ENCODE peak calls at places on chromosomes 11 and 22, in eight cellular contexts. One of them, this sample, is unnamed.

GRCh38 chr22:50520826-50521453 is 4.5 kb downstream of the SCO2 start:
- DNase-seq in upper lobe of right lung: no peak
- DNase-seq in ovary: no peak
- DNase-seq in PC-3: no peak
- DNase-seq in gastrocnemius medialis: no peak
- DNase-seq in fibroblast of lung: no peak
- DNase-seq in uterus: no peak
- DNase-seq in K562: no peak
- DNase-seq in this sample: no peak

GRCh38 chr11:122748968-122749687 is 89.2 kb upstream of the CRTAM start:
- DNase-seq in PC-3: peak; percentile 86
- DNase-seq in uterus: no peak
- DNase-seq in gastrocnemius medialis: peak; percentile 19
- DNase-seq in K562: no peak
- DNase-seq in fibroblast of lung: peak; percentile 95
- DNase-seq in upper lobe of right lung: peak; percentile 49
- DNase-seq in ovary: no peak
- DNase-seq in this sample: peak; percentile 67

GRCh38 chr22:47564651-47565050 is 802.2 kb downstream of the TBC1D22A start:
- DNase-seq in upper lobe of right lung: no peak
- DNase-seq in ovary: no peak
- DNase-seq in fibroblast of lung: peak; percentile 64
- DNase-seq in PC-3: no peak
- DNase-seq in gastrocnemius medialis: no peak
- DNase-seq in uterus: no peak
- DNase-seq in K562: peak; percentile 10
- DNase-seq in this sample: no peak

GRCh38 chr22:23700706-23701105 is 9.9 kb downstream of the RGL4 start:
- DNase-seq in gastrocnemius medialis: no peak
- DNase-seq in fibroblast of lung: no peak
- DNase-seq in PC-3: no peak
- DNase-seq in upper lobe of right lung: no peak
- DNase-seq in K562: no peak
- DNase-seq in ovary: no peak
- DNase-seq in uterus: no peak
- DNase-seq in this sample: no peak

GRCh38 chr11:15707971-15708370 is 593.2 kb downstream of the INSC start:
- DNase-seq in fibroblast of lung: peak; percentile 96
- DNase-seq in uterus: peak; percentile 24
- DNase-seq in upper lobe of right lung: no peak
- DNase-seq in K562: no peak
- DNase-seq in PC-3: peak; percentile 9
- DNase-seq in gastrocnemius medialis: peak; percentile 39
- DNase-seq in ovary: peak; percentile 22
- DNase-seq in this sample: peak; percentile 91

GRCh38 chr11:96338910-96339703 is 3.9 kb downstream of the MAML2 start:
- DNase-seq in gastrocnemius medialis: no peak
- DNase-seq in PC-3: peak; percentile 60
- DNase-seq in uterus: no peak
- DNase-seq in ovary: peak; percentile 47
- DNase-seq in K562: no peak
- DNase-seq in fibroblast of lung: peak; percentile 73
- DNase-seq in upper lobe of right lung: peak; percentile 67
- DNase-seq in this sample: peak; percentile 24

GRCh38 chr11:68002575-68002942 is 1.3 kb downstream of the UNC93B1 start:
- DNase-seq in K562: no peak
- DNase-seq in upper lobe of right lung: no peak
- DNase-seq in uterus: no peak
- DNase-seq in fibroblast of lung: no peak
- DNase-seq in PC-3: no peak
- DNase-seq in ovary: no peak
- DNase-seq in gastrocnemius medialis: no peak
- DNase-seq in this sample: no peak

GRCh38 chr22:29344137-29344536 is 28.6 kb upstream of the RASL10A start:
- DNase-seq in uterus: peak; percentile 75
- DNase-seq in fibroblast of lung: peak; percentile 29
- DNase-seq in gastrocnemius medialis: peak; percentile 83
- DNase-seq in PC-3: peak; percentile 96
- DNase-seq in upper lobe of right lung: peak; percentile 87
- DNase-seq in K562: no peak
- DNase-seq in ovary: peak; percentile 45
- DNase-seq in this sample: peak; percentile 93

GRCh38 chr11:130157111-130157510 is 2.5 kb upstream of the ST14 start:
- DNase-seq in fibroblast of lung: no peak
- DNase-seq in PC-3: no peak
- DNase-seq in upper lobe of right lung: no peak
- DNase-seq in ovary: no peak
- DNase-seq in uterus: no peak
- DNase-seq in gastrocnemius medialis: no peak
- DNase-seq in K562: no peak
- DNase-seq in this sample: no peak

GRCh38 chr22:40703174-40703573 is 23.9 kb downstream of the MCHR1 start:
- DNase-seq in K562: no peak
- DNase-seq in PC-3: no peak
- DNase-seq in upper lobe of right lung: no peak
- DNase-seq in fibroblast of lung: no peak
- DNase-seq in ovary: no peak
- DNase-seq in gastrocnemius medialis: no peak
- DNase-seq in uterus: no peak
- DNase-seq in this sample: no peak

GRCh38 chr11:68761801-68762200 is 10.5 kb upstream of the TESMIN start:
- DNase-seq in K562: no peak
- DNase-seq in ovary: no peak
- DNase-seq in uterus: no peak
- DNase-seq in fibroblast of lung: no peak
- DNase-seq in gastrocnemius medialis: no peak
- DNase-seq in PC-3: no peak
- DNase-seq in upper lobe of right lung: no peak
- DNase-seq in this sample: no peak

GRCh38 chr11:72585762-72586590 is 88.2 kb downstream of the PDE2A start:
- DNase-seq in ovary: peak; percentile 75
- DNase-seq in upper lobe of right lung: no peak
- DNase-seq in uterus: peak; percentile 54
- DNase-seq in gastrocnemius medialis: peak; percentile 45
- DNase-seq in fibroblast of lung: peak; percentile 60
- DNase-seq in K562: peak; percentile 81
- DNase-seq in PC-3: peak; percentile 91
- DNase-seq in this sample: peak; percentile 39

GRCh38 chr11:116300252-116300651 is 472.5 kb downstream of the BUD13 start:
- DNase-seq in ovary: no peak
- DNase-seq in K562: no peak
- DNase-seq in fibroblast of lung: no peak
- DNase-seq in gastrocnemius medialis: no peak
- DNase-seq in PC-3: no peak
- DNase-seq in uterus: no peak
- DNase-seq in upper lobe of right lung: no peak
- DNase-seq in this sample: no peak

GRCh38 chr22:27614291-27615007 is 187.1 kb downstream of the MN1 start:
- DNase-seq in fibroblast of lung: no peak
- DNase-seq in K562: peak; percentile 22
- DNase-seq in upper lobe of right lung: no peak
- DNase-seq in ovary: no peak
- DNase-seq in gastrocnemius medialis: no peak
- DNase-seq in uterus: no peak
- DNase-seq in PC-3: no peak
- DNase-seq in this sample: no peak

GRCh38 chr22:27613099-27614089 is 188.2 kb downstream of the MN1 start:
- DNase-seq in K562: no peak
- DNase-seq in upper lobe of right lung: no peak
- DNase-seq in fibroblast of lung: no peak
- DNase-seq in PC-3: no peak
- DNase-seq in gastrocnemius medialis: no peak
- DNase-seq in uterus: no peak
- DNase-seq in ovary: no peak
- DNase-seq in this sample: no peak

GRCh38 chr22:27617214-27617881 is 184.2 kb downstream of the MN1 start:
- DNase-seq in PC-3: peak; percentile 19
- DNase-seq in fibroblast of lung: no peak
- DNase-seq in uterus: no peak
- DNase-seq in gastrocnemius medialis: no peak
- DNase-seq in K562: no peak
- DNase-seq in upper lobe of right lung: no peak
- DNase-seq in ovary: no peak
- DNase-seq in this sample: no peak

GRCh38 chr22:27616033-27616432 is 185.5 kb downstream of the MN1 start:
- DNase-seq in K562: no peak
- DNase-seq in ovary: no peak
- DNase-seq in uterus: no peak
- DNase-seq in PC-3: no peak
- DNase-seq in fibroblast of lung: no peak
- DNase-seq in gastrocnemius medialis: no peak
- DNase-seq in upper lobe of right lung: no peak
- DNase-seq in this sample: no peak

GRCh38 chr22:27615408-27615807 is 186.1 kb downstream of the MN1 start:
- DNase-seq in gastrocnemius medialis: no peak
- DNase-seq in PC-3: no peak
- DNase-seq in K562: no peak
- DNase-seq in fibroblast of lung: no peak
- DNase-seq in upper lobe of right lung: no peak
- DNase-seq in ovary: no peak
- DNase-seq in uterus: no peak
- DNase-seq in this sample: no peak
- H3K27me3 ChIP-seq in gastrocnemius medialis: no peaks in the 10 kb centered on the region
- H3K27me3 ChIP-seq in PC-3: no peaks in the 10 kb centered on the region
- H3K27me3 ChIP-seq in K562: peaks cover 43% of the 10 kb centered on the region
- H3K27me3 ChIP-seq in fibroblast of lung: peaks cover 16% of the 10 kb centered on the region
- H3K27me3 ChIP-seq in upper lobe of right lung: peaks cover 26% of the 10 kb centered on the region
- H3K27me3 ChIP-seq in ovary: no peaks in the 10 kb centered on the region
- H3K27me3 ChIP-seq in uterus: no peaks in the 10 kb centered on the region
- H3K27me3 ChIP-seq in this sample: no peaks in the 10 kb centered on the region

GRCh38 chr11:118689852-118690552 is 10.6 kb upstream of the TREH start:
- DNase-seq in upper lobe of right lung: peak; percentile 99
- DNase-seq in fibroblast of lung: peak; percentile 93
- DNase-seq in uterus: peak; percentile 82
- DNase-seq in K562: peak; percentile 96
- DNase-seq in ovary: peak; percentile 83
- DNase-seq in gastrocnemius medialis: peak; percentile 46
- DNase-seq in PC-3: peak; percentile 97
- DNase-seq in this sample: peak; percentile 93

GRCh38 chr11:118689503-118689851 is 10.0 kb upstream of the TREH start:
- DNase-seq in uterus: peak; percentile 20
- DNase-seq in upper lobe of right lung: no peak
- DNase-seq in K562: no peak
- DNase-seq in PC-3: no peak
- DNase-seq in ovary: no peak
- DNase-seq in gastrocnemius medialis: no peak
- DNase-seq in fibroblast of lung: no peak
- DNase-seq in this sample: no peak

GRCh38 chr11:118691926-118692830 is 12.7 kb upstream of the TREH start:
- DNase-seq in gastrocnemius medialis: no peak
- DNase-seq in ovary: no peak
- DNase-seq in uterus: no peak
- DNase-seq in upper lobe of right lung: peak; percentile 56
- DNase-seq in K562: no peak
- DNase-seq in PC-3: peak; percentile 58
- DNase-seq in fibroblast of lung: peak; percentile 32
- DNase-seq in this sample: peak; percentile 61

GRCh38 chr11:118688851-118689502 is 9.5 kb upstream of the TREH start:
- DNase-seq in gastrocnemius medialis: no peak
- DNase-seq in ovary: no peak
- DNase-seq in upper lobe of right lung: peak; percentile 67
- DNase-seq in fibroblast of lung: no peak
- DNase-seq in K562: no peak
- DNase-seq in uterus: no peak
- DNase-seq in PC-3: no peak
- DNase-seq in this sample: no peak

DNA sequence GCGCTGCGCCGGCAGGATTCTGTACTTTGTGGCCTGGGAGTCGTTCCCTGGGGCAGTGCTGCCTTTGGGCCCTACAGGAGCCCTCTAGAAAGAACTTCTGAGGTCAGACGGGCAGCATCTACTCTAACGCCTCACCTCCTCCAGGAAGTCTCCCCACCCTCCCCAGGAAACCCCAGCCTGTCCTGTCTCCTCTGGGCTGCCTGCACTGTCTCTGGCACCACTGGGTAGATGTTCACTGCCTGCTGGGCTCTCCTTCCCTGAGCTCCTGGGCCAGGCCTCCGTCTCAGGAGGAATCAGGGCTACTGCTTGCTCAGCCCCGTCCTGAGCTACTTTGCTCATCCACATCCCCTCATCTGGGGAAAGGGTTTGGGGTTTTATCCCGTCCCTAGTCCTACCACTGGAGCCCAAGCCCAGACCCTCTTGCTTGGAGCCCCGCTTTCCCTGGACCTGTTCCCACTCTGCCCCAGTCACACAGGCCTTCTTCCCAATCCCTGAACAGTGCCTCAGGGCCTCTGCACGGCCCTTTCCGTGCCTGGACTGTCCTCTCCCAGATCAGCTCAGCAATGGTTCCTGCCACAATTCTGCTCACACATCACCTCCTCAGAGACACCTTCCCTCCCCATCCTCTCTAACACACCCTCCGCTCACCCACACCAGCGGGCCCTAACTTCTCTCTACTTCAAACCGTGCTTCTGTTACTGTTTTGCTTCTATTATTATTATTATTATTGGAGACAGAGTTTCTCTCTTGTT is 11.3 kb upstream of the TREH start:
- DNase-seq in gastrocnemius medialis: no peak
- DNase-seq in upper lobe of right lung: peak; percentile 56
- DNase-seq in fibroblast of lung: no peak
- DNase-seq in PC-3: no peak
- DNase-seq in uterus: no peak
- DNase-seq in ovary: no peak
- DNase-seq in K562: no peak
- DNase-seq in this sample: no peak
- H3K4me3 ChIP-seq in gastrocnemius medialis: peak overlapping the region; percentile 61
- H3K4me3 ChIP-seq in upper lobe of right lung: peak overlapping the region; percentile 42
- H3K4me3 ChIP-seq in fibroblast of lung: no peak overlapping the region
- H3K4me3 ChIP-seq in PC-3: peak overlapping the region; percentile 66
- H3K4me3 ChIP-seq in uterus: no peak overlapping the region
- H3K4me3 ChIP-seq in ovary: no peak overlapping the region
- H3K4me3 ChIP-seq in K562: no peak overlapping the region
- H3K4me3 ChIP-seq in this sample: no peak overlapping the region

DNA sequence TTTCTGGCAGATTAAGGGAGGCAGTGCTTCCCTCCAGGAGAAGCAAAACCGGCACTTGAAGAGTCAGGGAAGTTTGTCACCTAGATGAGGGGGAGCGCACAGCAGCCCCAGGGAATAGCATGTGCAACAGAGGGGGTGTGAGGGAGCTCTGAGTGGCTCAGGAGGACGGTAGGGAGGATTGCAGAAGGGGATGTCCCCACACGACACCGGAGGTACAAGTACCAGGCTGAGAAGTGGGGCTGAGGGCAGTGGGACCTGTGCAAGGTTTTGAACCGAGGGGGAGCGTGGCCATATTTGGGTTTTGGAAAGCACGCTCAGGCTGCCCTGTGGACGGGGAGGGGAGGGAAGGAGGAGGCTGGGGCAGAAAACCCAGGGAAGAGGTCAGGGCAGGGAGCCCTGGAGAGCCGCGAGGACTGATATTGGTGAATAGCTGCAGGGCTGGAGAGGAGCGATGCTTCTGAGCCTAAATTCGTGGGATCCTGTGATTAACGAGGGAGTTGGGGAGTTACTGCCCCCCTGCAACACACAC is 17.9 kb upstream of the TMPRSS6 start:
- DNase-seq in ovary: no peak
- DNase-seq in uterus: no peak
- DNase-seq in PC-3: no peak
- DNase-seq in K562: no peak
- DNase-seq in fibroblast of lung: no peak
- DNase-seq in upper lobe of right lung: no peak
- DNase-seq in gastrocnemius medialis: no peak
- DNase-seq in this sample: no peak
- H3K27me3 ChIP-seq in ovary: no peaks in the 10 kb centered on the region
- H3K27me3 ChIP-seq in uterus: no peaks in the 10 kb centered on the region
- H3K27me3 ChIP-seq in PC-3: no peaks in the 10 kb centered on the region
- H3K27me3 ChIP-seq in K562: peaks cover 8% of the 10 kb centered on the region
- H3K27me3 ChIP-seq in fibroblast of lung: peaks cover 4% of the 10 kb centered on the region
- H3K27me3 ChIP-seq in upper lobe of right lung: no peaks in the 10 kb centered on the region
- H3K27me3 ChIP-seq in gastrocnemius medialis: no peaks in the 10 kb centered on the region
- H3K27me3 ChIP-seq in this sample: no peaks in the 10 kb centered on the region

GRCh38 chr11:114160884-114161283 is 101.4 kb downstream of the ZBTB16 start:
- DNase-seq in ovary: no peak
- DNase-seq in fibroblast of lung: peak; percentile 53
- DNase-seq in K562: no peak
- DNase-seq in gastrocnemius medialis: peak; percentile 88
- DNase-seq in uterus: no peak
- DNase-seq in PC-3: no peak
- DNase-seq in upper lobe of right lung: no peak
- DNase-seq in this sample: no peak
- H3K4me3 ChIP-seq in ovary: peak overlapping the region; percentile 7
- H3K4me3 ChIP-seq in fibroblast of lung: no peak overlapping the region
- H3K4me3 ChIP-seq in K562: no peak overlapping the region
- H3K4me3 ChIP-seq in gastrocnemius medialis: peak overlapping the region; percentile 58
- H3K4me3 ChIP-seq in uterus: no peak overlapping the region
- H3K4me3 ChIP-seq in PC-3: no peak overlapping the region
- H3K4me3 ChIP-seq in upper lobe of right lung: peak overlapping the region; percentile 19
- H3K4me3 ChIP-seq in this sample: no peak overlapping the region

This sample was measured in MG63.